ENCODE peak calls at places on chromosomes 3 and 15, in nine cellular contexts. N, E, P, Z, K, Q, L, S and H are unnamed samples.

GRCh38 chr15:66196565-66196964 is 57.0 kb downstream of the MEGF11 start:
- DNase-seq in S (no peak), Q (peak; percentile 45), P (no peak), Z (no peak), E (no peak), K (no peak), N (no peak), L (no peak), H (no peak)

GRCh38 chr15:44595246-44595645 is 58.3 kb downstream of the EIF3J start:
- DNase-seq in N (no peak), L (no peak), S (no peak), Q (no peak), E (no peak), P (no peak), K (no peak), Z (no peak), H (no peak)

GRCh38 chr15:78737187-78737820 is 74.0 kb downstream of the ADAMTS7 start:
- DNase-seq in E (no peak), L (no peak), K (no peak), P (no peak), N (peak; percentile 61), Q (no peak), S (no peak), Z (no peak), H (peak; percentile 6)

GRCh38 chr3:69443554-69443953 is 57.7 kb upstream of the FRMD4B start:
- DNase-seq in N (no peak), L (no peak), Z (no peak), E (no peak), K (no peak), P (no peak), S (no peak), Q (no peak), H (no peak)

GRCh38 chr3:108552267-108553159 is 36.7 kb downstream of the CIP2A start:
- DNase-seq in L (no peak), P (no peak), N (no peak), E (peak; percentile 39), Q (peak; percentile 63), K (no peak), S (no peak), Z (no peak), H (no peak)

GRCh38 chr15:93250212-93250611 is 161.2 kb upstream of the RGMA start:
- DNase-seq in Z (no peak), E (no peak), S (no peak), K (no peak), N (no peak), L (no peak), P (no peak), Q (no peak), H (no peak)

GRCh38 chr15:70086636-70087035 is 11.1 kb downstream of the TLE3 start:
- DNase-seq in K (no peak), S (no peak), Z (no peak), E (no peak), P (no peak), L (no peak), N (no peak), Q (no peak), H (no peak)

GRCh38 chr3:1183320-1184048 is 90.7 kb downstream of the CNTN6 start:
- DNase-seq in K (no peak), Q (no peak), Z (no peak), L (no peak), E (no peak), N (no peak), P (no peak), S (no peak), H (no peak)

GRCh38 chr15:101161656-101162055 is 90.2 kb downstream of the CHSY1 start:
- DNase-seq in E (no peak), P (no peak), N (peak; percentile 15), S (no peak), Q (no peak), L (no peak), K (no peak), Z (no peak), H (no peak)

GRCh38 chr3:127777332-127777731 is 45.0 kb downstream of the MGLL start:
- DNase-seq in N (no peak), S (no peak), K (no peak), Z (no peak), Q (no peak), P (no peak), E (no peak), L (no peak), H (no peak)

GRCh38 chr15:63473999-63474809 is 30.2 kb upstream of the USP3 start:
- DNase-seq in Z (no peak), P (peak; percentile 41), L (no peak), N (no peak), K (no peak), S (no peak), Q (peak; percentile 54), E (peak; percentile 51), H (peak; percentile 59)

GRCh38 chr3:37386627-37387230 is 212.3 kb upstream of the LRRFIP2 start:
- DNase-seq in L (no peak), Z (no peak), P (no peak), Q (no peak), K (no peak), S (no peak), E (no peak), N (no peak), H (no peak)

GRCh38 chr3:112653209-112653871 is 12.4 kb upstream of the CCDC80 start:
- DNase-seq in K (no peak), Q (peak; percentile 96), Z (no peak), N (no peak), P (no peak), L (no peak), S (no peak), E (no peak), H (no peak)

GRCh38 chr3:81872566-81872965 is 111.1 kb upstream of the GBE1 start:
- DNase-seq in L (no peak), Z (no peak), N (no peak), P (no peak), E (no peak), S (no peak), K (no peak), Q (no peak), H (no peak)

GRCh38 chr3:182234881-182235280 is 523.2 kb downstream of the SOX2 start:
- DNase-seq in Z (no peak), K (no peak), N (no peak), L (no peak), E (no peak), P (no peak), S (no peak), Q (no peak), H (no peak)

GRCh38 chr3:131193671-131194291 is 167.1 kb downstream of the NEK11 start:
- DNase-seq in K (no peak), P (no peak), S (no peak), L (no peak), E (no peak), Z (no peak), N (no peak), Q (peak; percentile 59), H (no peak)

GRCh38 chr3:113018461-113019181 is 27.8 kb downstream of the GTPBP8 start:
- DNase-seq in P (no peak), N (no peak), Q (no peak), L (no peak), E (no peak), Z (no peak), K (no peak), S (no peak), H (no peak)

GRCh38 chr15:26873846-26874245 is 7.0 kb downstream of the GABRA5 start:
- DNase-seq in Z (no peak), Q (no peak), K (no peak), L (no peak), E (no peak), N (no peak), P (no peak), S (no peak), H (no peak)

GRCh38 chr3:49461443-49462171 is 8.5 kb upstream of the DAG1 start:
- DNase-seq in S (no peak), P (no peak), N (no peak), E (no peak), K (no peak), Q (peak; percentile 65), L (no peak), Z (no peak), H (no peak)

GRCh38 chr3:139122221-139122581 is 77.5 kb upstream of the PRR23C start:
- DNase-seq in Q (no peak), L (no peak), K (no peak), N (no peak), E (no peak), P (no peak), Z (no peak), S (no peak), H (no peak)

GRCh38 chr3:197718904-197719303 is 17.8 kb downstream of the RUBCN start:
- DNase-seq in S (no peak), K (no peak), E (no peak), N (no peak), Q (peak; percentile 100), Z (no peak), L (no peak), P (no peak), H (no peak)

GRCh38 chr3:58025406-58025805 is 17.2 kb downstream of the FLNB start:
- DNase-seq in E (no peak), Z (no peak), L (no peak), S (no peak), N (no peak), Q (no peak), K (no peak), P (no peak), H (no peak)

GRCh38 chr3:94162700-94163099 is 99.8 kb downstream of the NSUN3 start:
- DNase-seq in Q (peak; percentile 72), L (no peak), S (no peak), Z (no peak), N (no peak), K (no peak), E (no peak), P (no peak), H (no peak)

GRCh38 chr3:13088020-13089006 is 15.1 kb upstream of the IQSEC1 start:
- DNase-seq in L (no peak), Q (no peak), P (no peak), K (peak; percentile 56), E (no peak), Z (no peak), N (no peak), S (no peak), H (no peak)

GRCh38 chr3:42503251-42503924 is 945 bp downstream of the VIPR1 start:
- DNase-seq in Z (no peak), S (no peak), L (no peak), Q (no peak), N (no peak), K (no peak), P (no peak), E (no peak), H (no peak)

GRCh38 chr3:158701666-158702065 is 29.2 kb upstream of the LXN start:
- DNase-seq in E (no peak), L (no peak), N (no peak), K (no peak), S (no peak), Z (no peak), Q (no peak), P (no peak), H (no peak)

GRCh38 chr3:175836622-175837021 is 977.5 kb downstream of the NAALADL2 start:
- DNase-seq in N (no peak), E (no peak), K (no peak), P (no peak), S (no peak), Z (no peak), Q (no peak), L (no peak), H (no peak)

GRCh38 chr3:24137958-24138875 is 193.1 kb downstream of the NR1D2 start:
- DNase-seq in P (no peak), N (no peak), Z (no peak), L (no peak), Q (no peak), E (no peak), K (no peak), S (no peak), H (peak; percentile 62)

GRCh38 chr3:177983341-177983740 is 552.9 kb upstream of the KCNMB2 start:
- DNase-seq in Q (no peak), E (no peak), L (no peak), Z (no peak), S (no peak), K (no peak), P (no peak), N (no peak), H (no peak)

GRCh38 chr3:114035146-114035545 is 21.2 kb downstream of the CCDC191 start:
- DNase-seq in E (no peak), P (no peak), Z (no peak), K (no peak), S (no peak), L (no peak), N (no peak), Q (no peak), H (no peak)

GRCh38 chr3:125151916-125152315 is 60.6 kb downstream of the SLC12A8 start:
- DNase-seq in Z (no peak), N (no peak), E (no peak), P (no peak), S (no peak), L (no peak), K (no peak), Q (no peak), H (no peak)